ENCODE peak calls at places on chromosomes 13 and 19, in ten cellular contexts. I, S, P, V, Q, L, T, Y, F and A are unnamed samples.
A peak's percentile ranks its signal among the peaks of the same experiment; 100 is the strongest.

GRCh38 chr19:4660993-4661392 is 9.1 kb downstream of the MYDGF start:
- DNase-seq in P (peak; percentile 52), Q (no peak), V (no peak), Y (no peak), I (no peak), S (no peak), T (no peak), F (no peak), L (no peak), A (no peak)

GRCh38 chr13:32153056-32153455 is 121.5 kb downstream of the FRY start:
- DNase-seq in V (no peak), P (peak; percentile 93), L (peak; percentile 19), Q (no peak), T (no peak), I (peak; percentile 57), Y (no peak), S (no peak), F (no peak), A (peak; percentile 78)

GRCh38 chr13:82477436-82477835 is 1404.8 kb downstream of the SLITRK1 start:
- DNase-seq in Y (no peak), V (no peak), P (no peak), I (no peak), S (no peak), Q (no peak), F (no peak), T (no peak), L (no peak), A (no peak)

GRCh38 chr13:95643471-95643813 is 1.1 kb downstream of the DZIP1 start:
- DNase-seq in Y (no peak), F (no peak), P (peak; percentile 54), I (no peak), V (no peak), T (no peak), S (no peak), Q (no peak), L (no peak), A (no peak)

GRCh38 chr19:38149597-38149996 is 74.4 kb downstream of the DPF1 start:
- DNase-seq in Q (no peak), I (no peak), L (no peak), F (peak; percentile 7), P (peak; percentile 18), T (no peak), Y (no peak), V (no peak), S (no peak), A (no peak)

GRCh38 chr13:38763446-38764381 is 76.8 kb downstream of the FREM2 start:
- DNase-seq in P (peak; percentile 43), Q (no peak), S (no peak), F (peak; percentile 2), I (peak; percentile 10), V (no peak), L (peak; percentile 0), Y (no peak), T (no peak), A (no peak)

GRCh38 chr19:38654478-38655079 is 7.1 kb downstream of the ACTN4 start:
- DNase-seq in F (no peak), Q (no peak), T (no peak), I (no peak), V (no peak), L (no peak), S (no peak), Y (no peak), P (no peak), A (no peak)

GRCh38 chr13:93915269-93915809 is 564.1 kb downstream of the DCT start:
- DNase-seq in Q (no peak), T (no peak), P (peak; percentile 72), Y (no peak), F (no peak), S (no peak), I (peak; percentile 25), V (no peak), L (no peak), A (no peak)

DNA sequence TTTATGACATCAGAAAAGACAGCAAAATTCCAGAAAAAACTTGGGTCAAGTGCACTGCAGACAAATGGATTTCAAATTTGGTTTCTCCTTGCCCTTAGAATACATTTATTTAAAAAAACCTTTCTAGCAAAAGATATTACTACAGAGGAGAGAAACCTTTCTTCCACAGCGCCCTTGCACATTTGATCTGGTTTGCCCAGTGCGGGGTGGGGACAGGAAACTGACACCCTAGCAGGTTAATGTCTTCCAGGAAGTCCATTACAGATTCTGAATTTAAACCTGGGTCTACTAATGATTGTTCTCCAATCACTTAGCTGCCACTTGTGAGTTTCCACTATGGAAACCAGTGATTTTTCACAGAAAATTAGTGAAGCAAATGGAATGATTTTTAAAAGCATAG is 53.8 kb upstream of the ATP12A start:
- DNase-seq in V (peak; percentile 17), Y (no peak), T (no peak), L (no peak), S (no peak), P (no peak), Q (no peak), I (no peak), F (no peak), A (no peak)
- H3K4me3 ChIP-seq in V (no peak overlapping the region), Y (no peak overlapping the region), T (no peak overlapping the region), L (no peak overlapping the region), S (no peak overlapping the region), P (no peak overlapping the region), Q (no peak overlapping the region), I (no peak overlapping the region), F (no peak overlapping the region), A (no peak overlapping the region)

GRCh38 chr13:41388143-41388881 is 69.0 kb upstream of the RGCC start:
- DNase-seq in V (no peak), Q (no peak), L (no peak), F (no peak), I (no peak), Y (no peak), T (no peak), S (no peak), P (no peak), A (no peak)

GRCh38 chr13:41389580-41389979 is 67.8 kb upstream of the RGCC start:
- DNase-seq in Y (no peak), S (no peak), T (no peak), I (no peak), L (no peak), V (no peak), F (no peak), Q (no peak), P (no peak), A (no peak)

GRCh38 chr13:41383400-41383799 is 72.3 kb downstream of the NAA16 start:
- DNase-seq in Y (no peak), F (no peak), Q (no peak), T (no peak), P (no peak), L (no peak), V (no peak), I (no peak), S (no peak), A (no peak)

GRCh38 chr13:41386206-41386605 is 71.1 kb upstream of the RGCC start:
- DNase-seq in S (no peak), Y (no peak), Q (no peak), I (no peak), L (no peak), V (no peak), F (no peak), P (no peak), T (no peak), A (no peak)

GRCh38 chr13:41384749-41385503 is 72.4 kb upstream of the RGCC start:
- DNase-seq in I (no peak), Q (no peak), L (no peak), P (peak; percentile 33), Y (no peak), V (no peak), S (no peak), T (no peak), F (peak; percentile 42), A (no peak)
- TF ChIP-seq CTCF in I (peak; percentile 43), Q (peak; percentile 57), L (peak; percentile 21), P (peak; percentile 40), Y (no peak), V (no peak), S (no peak), T (no peak), F (peak; percentile 82), A (peak; percentile 32)

GRCh38 chr19:17235618-17236413 is 9.8 kb downstream of the OCEL1 start:
- DNase-seq in V (peak; percentile 77), S (peak; percentile 86), P (peak; percentile 66), Q (peak; percentile 76), Y (peak; percentile 84), I (no peak), T (peak; percentile 54), L (no peak), F (peak; percentile 82), A (peak; percentile 31)

GRCh38 chr19:17236831-17237543 is 8.7 kb downstream of the NR2F6 start:
- DNase-seq in F (no peak), S (no peak), L (no peak), T (no peak), Q (no peak), Y (no peak), P (no peak), I (no peak), V (no peak), A (no peak)

GRCh38 chr19:17234911-17235617 is 9.0 kb downstream of the OCEL1 start:
- DNase-seq in P (peak; percentile 48), Y (peak; percentile 80), T (no peak), F (peak; percentile 73), V (peak; percentile 68), L (no peak), I (no peak), Q (peak; percentile 47), S (peak; percentile 80), A (no peak)

GRCh38 chr19:17237747-17238706 is 7.7 kb downstream of the NR2F6 start:
- DNase-seq in L (no peak), Q (no peak), F (no peak), S (no peak), T (no peak), Y (no peak), I (no peak), P (no peak), V (no peak), A (no peak)

GRCh38 chr19:17236414-17236716 is 9.4 kb downstream of the NR2F6 start:
- DNase-seq in L (no peak), Y (no peak), P (no peak), F (no peak), T (no peak), S (peak; percentile 70), Q (no peak), V (no peak), I (no peak), A (no peak)
- H3K4me3 ChIP-seq in L (peak overlapping the region; percentile 27), Y (peak overlapping the region; percentile 60), P (no peak overlapping the region), F (peak overlapping the region; percentile 40), T (no peak overlapping the region), S (no peak overlapping the region), Q (peak overlapping the region; percentile 72), V (peak overlapping the region; percentile 73), I (peak overlapping the region; percentile 7), A (peak overlapping the region; percentile 19)

GRCh38 chr19:49579947-49580263 is 451 bp downstream of the NOSIP start:
- DNase-seq in Q (no peak), Y (no peak), L (no peak), P (no peak), S (no peak), F (peak; percentile 16), T (no peak), V (no peak), I (no peak), A (no peak)

GRCh38 chr19:49581007-49581508 is at the start of gene PRRG2:
- DNase-seq in T (no peak), I (no peak), F (no peak), P (no peak), V (peak; percentile 73), Q (no peak), L (no peak), S (peak; percentile 76), Y (no peak), A (no peak)

GRCh38 chr19:49579193-49579592 is 1.2 kb downstream of the NOSIP start:
- DNase-seq in S (no peak), F (no peak), I (no peak), V (no peak), Y (no peak), P (no peak), Q (no peak), T (no peak), L (no peak), A (no peak)

GRCh38 chr19:49583239-49583638 is 2.1 kb downstream of the PRRG2 start:
- DNase-seq in P (no peak), S (no peak), I (no peak), Y (no peak), L (no peak), F (no peak), Q (no peak), V (no peak), T (no peak), A (no peak)

GRCh38 chr19:49580264-49581006 is at the start of gene NOSIP:
- DNase-seq in Q (peak; percentile 94), F (peak; percentile 98), P (peak; percentile 97), T (peak; percentile 87), V (peak; percentile 97), S (peak; percentile 97), I (peak; percentile 93), L (peak; percentile 84), Y (peak; percentile 98), A (peak; percentile 88)
- TF ChIP-seq CTCF in Q (peak; percentile 19), F (no peak), P (no peak), T (no peak), V (no peak), S (no peak), I (no peak), L (no peak), Y (no peak), A (no peak)